ENCODE peak calls at places on chromosomes 11 and 22, in four cellular contexts. M, H, N and W are unnamed samples.

GRCh38 chr11:40689823-40690222 is 769.6 kb downstream of the LRRC4C start:
- DNase-seq in M (no peak), H (no peak), N (no peak), W (no peak)

GRCh38 chr22:40507491-40507890 is 129.0 kb downstream of the MRTFA start:
- DNase-seq in M (no peak), H (no peak), N (no peak), W (no peak)

GRCh38 chr11:89235121-89235520 is 57.4 kb downstream of the TYR start:
- DNase-seq in M (no peak), H (no peak), N (no peak), W (peak; percentile 65)

GRCh38 chr11:134585666-134586285 is 173.7 kb upstream of the B3GAT1 start:
- DNase-seq in M (no peak), H (no peak), N (no peak), W (no peak)

GRCh38 chr22:23289851-23290724 is 109.8 kb downstream of the BCR start:
- DNase-seq in M (peak; percentile 47), H (peak; percentile 58), N (peak; percentile 67), W (peak; percentile 70)

GRCh38 chr11:79100093-79100704 is 340.6 kb downstream of the TENM4 start:
- DNase-seq in M (peak; percentile 54), H (peak; percentile 81), N (no peak), W (peak; percentile 64)

GRCh38 chr11:124900464-124900863 is 2.8 kb upstream of the ROBO4 start:
- DNase-seq in M (peak; percentile 91), H (no peak), N (peak; percentile 36), W (no peak)

GRCh38 chr11:122189259-122189658 is 73.2 kb upstream of the BLID start:
- DNase-seq in M (peak; percentile 96), H (no peak), N (no peak), W (peak; percentile 60)

GRCh38 chr11:70857885-70858284 is 394.5 kb downstream of the SHANK2 start:
- DNase-seq in M (no peak), H (no peak), N (no peak), W (no peak)

GRCh38 chr11:31443802-31444201 is 65.6 kb downstream of the IMMP1L start:
- DNase-seq in M (no peak), H (no peak), N (no peak), W (no peak)

GRCh38 chr22:46799626-46800025 is 37.2 kb downstream of the TBC1D22A start:
- DNase-seq in M (no peak), H (no peak), N (no peak), W (no peak)

GRCh38 chr11:96098511-96099241 is 174.8 kb upstream of the MTMR2 start:
- DNase-seq in M (no peak), H (no peak), N (no peak), W (peak; percentile 65)

GRCh38 chr11:17563248-17563647 is 16.2 kb downstream of the OTOG start:
- DNase-seq in M (no peak), H (no peak), N (no peak), W (peak; percentile 43)

GRCh38 chr11:130773436-130773835 is 142.8 kb downstream of the SNX19 start:
- DNase-seq in M (no peak), H (no peak), N (no peak), W (no peak)

GRCh38 chr11:62324738-62325556 is 12.3 kb upstream of the ASRGL1 start:
- DNase-seq in M (peak; percentile 4), H (no peak), N (peak; percentile 63), W (peak; percentile 79)

GRCh38 chr11:117759305-117759704 is 37.7 kb downstream of the DSCAML1 start:
- DNase-seq in M (no peak), H (no peak), N (no peak), W (no peak)

GRCh38 chr22:43431821-43432554 is 20.2 kb downstream of the MPPED1 start:
- DNase-seq in M (no peak), H (no peak), N (no peak), W (no peak)

GRCh38 chr11:129930306-129930705 is 34.9 kb upstream of the NFRKB start:
- DNase-seq in M (peak; percentile 8), H (no peak), N (no peak), W (peak; percentile 41)

GRCh38 chr11:127255239-127255638 is 254.7 kb upstream of the KIRREL3 start:
- DNase-seq in M (no peak), H (no peak), N (no peak), W (no peak)

GRCh38 chr11:86548278-86548917 is 124.0 kb downstream of the ME3 start:
- DNase-seq in M (no peak), H (no peak), N (no peak), W (no peak)

GRCh38 chr11:104700609-104701008 is 197.7 kb downstream of the CASP12 start:
- DNase-seq in M (no peak), H (no peak), N (no peak), W (no peak)

GRCh38 chr11:4134844-4135243 is 40.2 kb downstream of the RRM1 start:
- DNase-seq in M (no peak), H (no peak), N (no peak), W (peak; percentile 15)

GRCh38 chr11:44300881-44301855 is 8.8 kb downstream of the ALX4 start:
- DNase-seq in M (no peak), H (no peak), N (no peak), W (peak; percentile 11)

GRCh38 chr11:111334495-111335123 is 36.3 kb downstream of the POU2AF3 start:
- DNase-seq in M (no peak), H (no peak), N (no peak), W (no peak)